ENCODE peak calls at places on chromosome 15, in seven cellular contexts. H, K, W, F, E, I and U are unnamed samples.

GRCh38 chr15:67199881-67200763 is 54.3 kb downstream of the AAGAB start:
- DNase-seq in H (no peak), K (no peak), W (no peak), F (no peak), E (no peak), I (no peak), U (no peak)

GRCh38 chr15:70521576-70522322 is 241.6 kb downstream of the UACA start:
- DNase-seq in H (no peak), K (no peak), W (no peak), F (no peak), E (no peak), I (no peak), U (no peak)

GRCh38 chr15:24898715-24899278 is 56.0 kb upstream of the SNRPN start:
- DNase-seq in H (peak), K (no peak), W (no peak), F (no peak), E (peak), I (no peak), U (no peak)

GRCh38 chr15:75650908-75651809 is 3.4 kb downstream of the SNX33 start:
- DNase-seq in H (no peak), K (no peak), W (no peak), F (peak), E (no peak), I (no peak), U (no peak)

GRCh38 chr15:81785679-81786078 is 260.1 kb downstream of the MEX3B start:
- DNase-seq in H (peak), K (no peak), W (no peak), F (no peak), E (no peak), I (no peak), U (no peak)

GRCh38 chr15:47846911-47847310 is 129.6 kb downstream of the SEMA6D start:
- DNase-seq in H (no peak), K (no peak), W (no peak), F (no peak), E (no peak), I (no peak), U (no peak)

GRCh38 chr15:89669309-89669865 is 9.8 kb downstream of the PLIN1 start:
- DNase-seq in H (no peak), K (no peak), W (no peak), F (no peak), E (no peak), I (no peak), U (no peak)

GRCh38 chr15:27514526-27514925 is 543.5 kb downstream of the GABRG3 start:
- DNase-seq in H (no peak), K (no peak), W (no peak), F (no peak), E (no peak), I (no peak), U (no peak)

GRCh38 chr15:89419370-89419984 is 76.9 kb downstream of the RHCG start:
- DNase-seq in H (peak), K (no peak), W (no peak), F (no peak), E (peak), I (no peak), U (no peak)

DNA sequence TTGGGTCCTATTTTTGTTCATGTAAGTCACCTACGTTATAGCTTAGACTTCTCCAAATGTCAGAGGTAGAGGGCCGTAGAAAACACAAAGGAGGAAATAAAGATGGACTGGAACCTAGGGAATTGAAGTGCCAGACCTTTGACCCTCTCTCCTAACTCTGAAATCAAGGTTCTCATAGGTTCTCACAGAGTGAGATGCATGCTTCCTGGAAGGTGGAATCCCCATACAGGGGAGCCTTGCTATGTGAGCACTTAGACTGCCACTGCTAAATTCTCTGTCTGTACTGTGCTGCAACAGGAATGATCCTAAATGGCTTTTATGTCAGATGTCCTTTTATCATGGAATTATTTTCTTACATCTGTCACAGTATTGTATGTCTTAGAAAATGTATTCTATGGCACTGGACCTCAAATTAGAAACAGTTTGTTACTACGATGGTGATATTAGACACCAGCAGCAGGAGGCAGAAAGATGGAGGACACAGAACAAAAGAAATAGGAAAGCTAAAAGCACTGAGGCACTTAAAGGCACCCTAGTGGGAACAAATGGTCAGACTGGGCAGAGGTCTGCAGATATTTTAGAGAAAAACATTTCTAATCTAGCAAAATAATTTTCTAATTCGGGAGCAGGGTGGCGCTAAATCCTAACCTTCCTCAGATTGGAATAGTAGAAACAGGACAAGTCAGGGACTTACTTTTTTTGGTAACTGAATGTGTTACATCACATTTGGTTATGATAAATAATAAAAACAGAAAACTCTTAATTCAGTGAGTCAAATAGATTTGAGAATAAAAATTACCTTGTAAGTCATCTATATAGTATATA is 60.2 kb upstream of the CDAN1 start:
- DNase-seq in H (no peak), K (no peak), W (no peak), F (no peak), E (peak), I (no peak), U (no peak)
- TF ChIP-seq CTCF in H (no peak), K (no peak), W (no peak), F (no peak), E (peak), I (peak), U (no peak)

GRCh38 chr15:78438595-78439285 is 724 bp downstream of the IREB2 start:
- DNase-seq in H (no peak), K (no peak), W (no peak), F (no peak), E (peak), I (no peak), U (no peak)
- TF ChIP-seq CTCF in H (peak), K (peak), W (no peak), F (no peak), E (peak), I (peak), U (peak)

DNA sequence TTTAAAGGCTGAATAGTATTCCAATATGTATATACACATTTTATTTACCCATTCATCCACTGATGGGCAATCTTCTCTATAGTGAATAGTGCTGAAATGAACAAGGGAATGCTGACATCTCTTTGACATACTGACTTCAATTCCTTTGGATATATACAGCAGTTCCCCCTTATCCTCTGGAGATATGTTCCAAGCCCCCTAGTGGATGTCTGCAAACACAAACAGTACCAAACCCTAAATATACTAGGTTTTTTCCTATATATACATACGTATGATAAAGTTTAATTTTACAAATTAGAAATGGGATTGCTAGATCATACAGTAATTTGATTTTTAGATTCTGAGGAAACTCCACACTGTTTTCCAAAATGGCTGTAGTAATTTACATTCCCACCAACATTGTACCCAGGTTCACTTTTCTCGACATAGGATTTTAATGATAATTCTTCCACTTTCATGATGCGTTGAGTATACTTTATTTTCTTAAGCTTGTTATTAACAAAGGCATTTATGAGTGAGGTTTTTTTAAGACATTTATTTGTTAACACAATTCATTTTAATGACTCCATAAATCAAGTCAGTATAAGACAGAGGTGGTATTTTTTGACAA is 38.2 kb downstream of the VPS13C start:
- DNase-seq in H (no peak), K (no peak), W (no peak), F (no peak), E (peak), I (no peak), U (no peak)
- TF ChIP-seq CTCF in H (peak), K (peak), W (peak), F (no peak), E (peak), I (peak), U (peak)

GRCh38 chr15:37682304-37682703 is 252.1 kb upstream of the TMCO5A start:
- DNase-seq in H (no peak), K (no peak), W (no peak), F (no peak), E (peak), I (no peak), U (no peak)
- TF ChIP-seq CTCF in H (peak), K (peak), W (no peak), F (no peak), E (peak), I (no peak), U (peak)

GRCh38 chr15:57824186-57824585 is 117.7 kb downstream of the POLR2M start:
- DNase-seq in H (no peak), K (no peak), W (no peak), F (no peak), E (no peak), I (no peak), U (no peak)
- TF ChIP-seq CTCF in H (no peak), K (no peak), W (no peak), F (no peak), E (no peak), I (no peak), U (no peak)

DNA sequence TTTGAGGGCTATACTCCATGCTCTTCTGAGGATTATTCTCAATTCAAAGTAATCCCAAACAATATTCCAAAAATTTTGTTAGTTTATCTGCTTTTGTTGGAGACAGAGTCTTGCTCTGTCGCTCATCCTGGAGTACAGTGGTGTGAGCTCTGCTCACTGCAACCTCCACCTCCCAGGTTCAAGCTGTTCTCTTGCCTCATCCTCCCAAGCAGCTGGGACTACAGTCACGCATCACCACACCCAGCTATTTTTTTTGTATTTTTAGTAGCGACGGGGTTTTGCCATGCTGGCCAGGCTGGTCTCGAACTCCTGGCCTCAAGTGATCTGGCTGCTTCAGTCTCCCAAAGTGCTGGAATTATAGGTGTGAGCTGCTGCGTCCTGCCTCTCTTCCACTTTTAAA is 39.1 kb downstream of the MEF2A start:
- DNase-seq in H (no peak), K (no peak), W (no peak), F (no peak), E (no peak), I (no peak), U (no peak)
- TF ChIP-seq CTCF in H (no peak), K (no peak), W (no peak), F (no peak), E (no peak), I (no peak), U (no peak)

DNA sequence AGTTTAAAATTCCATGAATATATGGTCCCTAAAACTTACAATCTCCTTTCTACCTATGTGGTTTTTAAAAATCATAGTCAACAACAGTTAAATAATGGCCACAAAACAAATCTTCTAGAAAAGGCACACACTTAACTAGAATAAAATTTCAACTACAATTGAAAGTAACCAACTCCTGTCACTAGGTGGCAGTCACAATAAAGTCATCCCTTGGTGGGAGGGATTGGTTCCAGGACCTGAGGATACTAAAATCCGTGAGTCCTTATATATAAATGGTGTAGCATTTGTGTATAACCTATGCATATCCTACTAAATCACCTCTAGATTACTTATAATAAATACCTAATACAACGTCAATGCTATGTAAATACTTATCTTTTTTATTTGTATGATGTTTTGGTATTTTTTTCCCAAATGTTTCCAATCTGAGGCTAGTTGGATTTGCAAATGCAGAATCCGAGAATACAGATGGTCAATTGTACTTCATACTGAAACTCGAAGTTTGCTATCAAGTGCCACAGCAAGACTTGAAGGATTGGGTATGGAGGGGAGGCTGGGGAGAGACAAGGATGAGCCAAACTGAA is 172.6 kb downstream of the FMN1 start:
- DNase-seq in H (no peak), K (peak), W (no peak), F (no peak), E (peak), I (peak), U (peak)
- TF ChIP-seq CTCF in H (peak), K (peak), W (peak), F (peak), E (peak), I (peak), U (peak)